ENCODE peak calls at places on chromosomes 4 and X, in ten cellular contexts. D, U, C, H, W, Q, X, E, P and V are unnamed samples.

GRCh38 chr4:165077034-165077578 is 23.4 kb downstream of the TRIM75 start:
- DNase-seq in D (peak; percentile 22), U (no peak), C (no peak), H (no peak), W (no peak), Q (no peak), X (no peak), E (no peak), P (no peak), V (no peak)

GRCh38 chrX:55624403-55624802 is 1.2 kb downstream of the FOXR2 start:
- DNase-seq in D (no peak), U (no peak), C (no peak), H (peak; percentile 26), W (no peak), Q (no peak), X (no peak), E (no peak), P (no peak), V (no peak)

GRCh38 chrX:47239199-47239598 is 6.4 kb downstream of the USP11 start:
- DNase-seq in D (no peak), U (no peak), C (no peak), H (no peak), W (no peak), Q (no peak), X (no peak), E (no peak), P (no peak), V (no peak)

GRCh38 chr4:41192136-41192535 is 22.2 kb downstream of the APBB2 start:
- DNase-seq in D (no peak), U (no peak), C (no peak), H (no peak), W (no peak), Q (peak; percentile 66), X (no peak), E (no peak), P (no peak), V (no peak)

GRCh38 chr4:6180841-6181631 is 19.3 kb downstream of the JAKMIP1 start:
- DNase-seq in D (no peak), U (no peak), C (no peak), H (no peak), W (no peak), Q (no peak), X (no peak), E (no peak), P (no peak), V (no peak)

GRCh38 chrX:52865328-52865980 is 2.4 kb downstream of the XAGE3 start:
- DNase-seq in D (no peak), U (no peak), C (no peak), H (no peak), W (no peak), Q (peak; percentile 12), X (no peak), E (no peak), P (no peak), V (no peak)

GRCh38 chr4:650951-651883 is 22.9 kb downstream of the ATP5ME start:
- DNase-seq in D (no peak), U (no peak), C (no peak), H (no peak), W (no peak), Q (no peak), X (no peak), E (no peak), P (peak; percentile 56), V (no peak)

GRCh38 chrX:154002215-154002719 is 17.4 kb downstream of the IRAK1 start:
- DNase-seq in D (no peak), U (peak; percentile 57), C (no peak), H (no peak), W (no peak), Q (peak; percentile 47), X (no peak), E (no peak), P (peak; percentile 28), V (peak; percentile 80)

GRCh38 chrX:154484255-154485149 is 1.9 kb downstream of the UBL4A start:
- DNase-seq in D (peak; percentile 33), U (no peak), C (no peak), H (no peak), W (no peak), Q (peak; percentile 10), X (no peak), E (no peak), P (no peak), V (no peak)

GRCh38 chrX:69163936-69164741 is 1.1 kb downstream of the PJA1 start:
- DNase-seq in D (peak; percentile 39), U (no peak), C (peak; percentile 24), H (no peak), W (peak; percentile 46), Q (peak; percentile 13), X (no peak), E (peak; percentile 7), P (peak; percentile 32), V (no peak)

GRCh38 chr4:151012836-151013235 is 2.2 kb downstream of the LRBA start:
- DNase-seq in D (peak; percentile 54), U (no peak), C (no peak), H (peak; percentile 12), W (no peak), Q (no peak), X (no peak), E (no peak), P (no peak), V (no peak)

GRCh38 chr4:109278594-109279031 is 23.8 kb downstream of the COL25A1 start:
- DNase-seq in D (no peak), U (no peak), C (no peak), H (no peak), W (no peak), Q (no peak), X (no peak), E (no peak), P (no peak), V (no peak)

GRCh38 chrX:43456906-43457305 is 199.2 kb upstream of the MAOA start:
- DNase-seq in D (no peak), U (no peak), C (no peak), H (no peak), W (no peak), Q (no peak), X (no peak), E (no peak), P (no peak), V (no peak)

GRCh38 chr4:109629775-109630174 is 69.7 kb downstream of the MCUB start:
- DNase-seq in D (no peak), U (no peak), C (no peak), H (no peak), W (no peak), Q (no peak), X (no peak), E (no peak), P (no peak), V (no peak)

GRCh38 chr4:40811886-40812857 is 62.4 kb downstream of the NSUN7 start:
- DNase-seq in D (no peak), U (peak; percentile 56), C (no peak), H (no peak), W (no peak), Q (peak; percentile 73), X (no peak), E (no peak), P (no peak), V (no peak)

GRCh38 chr4:93775551-93775950 is 53.0 kb upstream of the ATOH1 start:
- DNase-seq in D (no peak), U (no peak), C (no peak), H (no peak), W (no peak), Q (no peak), X (no peak), E (no peak), P (no peak), V (no peak)

GRCh38 chr4:128688846-128689467 is 120.5 kb upstream of the JADE1 start:
- DNase-seq in D (no peak), U (no peak), C (no peak), H (no peak), W (no peak), Q (no peak), X (no peak), E (no peak), P (no peak), V (no peak)

GRCh38 chr4:37757705-37758104 is 68.8 kb upstream of the PGM2 start:
- DNase-seq in D (no peak), U (no peak), C (no peak), H (no peak), W (no peak), Q (no peak), X (no peak), E (no peak), P (no peak), V (peak; percentile 81)

GRCh38 chr4:32117696-32118095 is 1397.5 kb downstream of the PCDH7 start:
- DNase-seq in D (no peak), U (no peak), C (no peak), H (no peak), W (no peak), Q (no peak), X (no peak), E (no peak), P (no peak), V (no peak)

GRCh38 chrX:76148753-76149152 is 24.1 kb upstream of the PBDC1 start:
- DNase-seq in D (peak; percentile 47), U (no peak), C (no peak), H (peak; percentile 2), W (peak; percentile 62), Q (peak; percentile 40), X (no peak), E (peak; percentile 0), P (no peak), V (peak; percentile 21)

GRCh38 chr4:188161167-188161566 is 21.9 kb downstream of the TRIML1 start:
- DNase-seq in D (no peak), U (no peak), C (no peak), H (no peak), W (no peak), Q (no peak), X (no peak), E (no peak), P (no peak), V (no peak)

GRCh38 chr4:114156371-114156770 is 176.9 kb upstream of the ARSJ start:
- DNase-seq in D (no peak), U (no peak), C (no peak), H (no peak), W (no peak), Q (no peak), X (peak; percentile 23), E (no peak), P (no peak), V (no peak)

GRCh38 chr4:7828011-7828720 is 111.5 kb downstream of the AFAP1 start:
- DNase-seq in D (peak; percentile 54), U (peak; percentile 99), C (peak; percentile 8), H (peak; percentile 80), W (no peak), Q (peak; percentile 99), X (peak; percentile 97), E (no peak), P (no peak), V (peak; percentile 89)

GRCh38 chrX:50168305-50168704 is 32.5 kb downstream of the AKAP4 start:
- DNase-seq in D (no peak), U (no peak), C (no peak), H (no peak), W (no peak), Q (peak; percentile 31), X (no peak), E (no peak), P (no peak), V (no peak)

GRCh38 chrX:440636-441035 is 53.9 kb upstream of the PPP2R3B start:
- DNase-seq in D (no peak), U (no peak), C (no peak), H (no peak), W (no peak), Q (no peak), X (no peak), E (no peak), P (no peak), V (no peak)

GRCh38 chrX:100410083-100410590 is at the start of gene PCDH19:
- DNase-seq in D (peak; percentile 62), U (no peak), C (no peak), H (peak; percentile 74), W (no peak), Q (peak; percentile 59), X (no peak), E (no peak), P (peak; percentile 71), V (no peak)

GRCh38 chrX:136674270-136674986 is 26.5 kb downstream of the CD40LG start:
- DNase-seq in D (no peak), U (no peak), C (no peak), H (no peak), W (no peak), Q (no peak), X (no peak), E (no peak), P (no peak), V (no peak)

GRCh38 chrX:38220024-38220935 is at the start of gene SRPX:
- DNase-seq in D (peak; percentile 53), U (no peak), C (no peak), H (peak; percentile 42), W (peak; percentile 12), Q (peak; percentile 66), X (no peak), E (no peak), P (peak; percentile 9), V (no peak)